ENCODE peak calls at places on chromosome 9, in seven cellular contexts. Y is heart left ventricle, H is uterus, G is Peyer's patch, U is testis, M is ovary, Q is K562. E is an unnamed sample. For H3K4me1, the result is how much of the 10 kb centered on the place peaks cover.

GRCh38 chr9:12878342-12878978 is 103.6 kb downstream of the LURAP1L start:
- DNase-seq in Y (no peak), H (no peak), G (no peak), U (no peak), M (no peak), Q (no peak), E (no peak)

GRCh38 chr9:32378496-32378895 is 5.9 kb upstream of the ACO1 start:
- DNase-seq in Y (no peak), H (peak), G (peak), U (peak), M (no peak), Q (peak), E (peak)

GRCh38 chr9:22043928-22044327 is 34.8 kb upstream of the CDKN2B start:
- DNase-seq in Y (no peak), H (no peak), G (no peak), U (no peak), M (no peak), Q (no peak), E (no peak)

GRCh38 chr9:124934290-124934689 is 6.6 kb downstream of the GOLGA1 start:
- DNase-seq in Y (no peak), H (no peak), G (no peak), U (no peak), M (no peak), Q (no peak), E (no peak)

GRCh38 chr9:13267743-13268142 is 11.7 kb downstream of the MPDZ start:
- DNase-seq in Y (no peak), H (no peak), G (no peak), U (no peak), M (no peak), Q (peak), E (no peak)

GRCh38 chr9:91929331-91929730 is 20.7 kb downstream of the ROR2 start:
- DNase-seq in Y (no peak), H (peak), G (no peak), U (no peak), M (peak), Q (no peak), E (no peak)

GRCh38 chr9:78866228-78867132 is 569.6 kb downstream of the PSAT1 start:
- DNase-seq in Y (no peak), H (no peak), G (no peak), U (no peak), M (no peak), Q (no peak), E (no peak)

GRCh38 chr9:130539473-130540223 is 39.7 kb upstream of the FUBP3 start:
- DNase-seq in Y (peak), H (peak), G (no peak), U (no peak), M (no peak), Q (no peak), E (no peak)

GRCh38 chr9:751137-752051 is 90.1 kb upstream of the DMRT1 start:
- DNase-seq in Y (no peak), H (no peak), G (no peak), U (no peak), M (no peak), Q (no peak), E (no peak)

GRCh38 chr9:27108981-27109541 is at the start of gene TEK:
- DNase-seq in Y (no peak), H (no peak), G (no peak), U (no peak), M (no peak), Q (no peak), E (no peak)

GRCh38 chr9:132183134-132183533 is 21.3 kb downstream of the NTNG2 start:
- DNase-seq in Y (peak), H (no peak), G (no peak), U (no peak), M (no peak), Q (no peak), E (peak)

GRCh38 chr9:119689879-119690278 is 320.6 kb upstream of the BRINP1 start:
- DNase-seq in Y (no peak), H (no peak), G (no peak), U (no peak), M (no peak), Q (no peak), E (no peak)

GRCh38 chr9:134059661-134060395 is 8.0 kb downstream of the BRD3 start:
- DNase-seq in Y (no peak), H (no peak), G (peak), U (peak), M (no peak), Q (no peak), E (peak)

GRCh38 chr9:24036459-24036858 is 210.4 kb upstream of the ELAVL2 start:
- DNase-seq in Y (no peak), H (no peak), G (no peak), U (no peak), M (no peak), Q (no peak), E (no peak)

GRCh38 chr9:83937861-83938455 is 16.7 kb upstream of the KIF27 start:
- DNase-seq in Y (no peak), H (no peak), G (no peak), U (no peak), M (no peak), Q (peak), E (no peak)

GRCh38 chr9:37466037-37466709 is 923 bp upstream of the ZBTB5 start:
- DNase-seq in Y (peak), H (peak), G (peak), U (peak), M (peak), Q (peak), E (peak)

GRCh38 chr9:96655198-96655851 is at the start of gene PRXL2C:
- DNase-seq in Y (peak), H (peak), G (peak), U (peak), M (peak), Q (peak), E (peak)

GRCh38 chr9:6845128-6845826 is 87.5 kb downstream of the KDM4C start:
- DNase-seq in Y (no peak), H (no peak), G (no peak), U (no peak), M (no peak), Q (no peak), E (no peak)

GRCh38 chr9:38746303-38746702 is 26.4 kb upstream of the FAM240B start:
- DNase-seq in Y (no peak), H (no peak), G (no peak), U (no peak), M (no peak), Q (no peak), E (no peak)

GRCh38 chr9:89807101-89807395 is 202.2 kb downstream of the GADD45G start:
- DNase-seq in Y (no peak), H (no peak), G (no peak), U (peak), M (no peak), Q (no peak), E (no peak)

GRCh38 chr9:130682490-130683121 is 11.0 kb upstream of the EXOSC2 start:
- DNase-seq in Y (peak), H (peak), G (peak), U (peak), M (peak), Q (peak), E (peak)

GRCh38 chr9:130396581-130396980 is 48.2 kb upstream of the ASS1 start:
- DNase-seq in Y (no peak), H (no peak), G (no peak), U (no peak), M (no peak), Q (peak), E (no peak)

GRCh38 chr9:133955821-133956411 is 36.2 kb downstream of the VAV2 start:
- DNase-seq in Y (no peak), H (no peak), G (peak), U (no peak), M (peak), Q (no peak), E (no peak)

GRCh38 chr9:91572811-91573210 is 149.2 kb upstream of the NFIL3 start:
- DNase-seq in Y (no peak), H (no peak), G (no peak), U (no peak), M (no peak), Q (no peak), E (no peak)

GRCh38 chr9:88974641-88975040 is 16.6 kb upstream of the S1PR3 start:
- DNase-seq in Y (no peak), H (no peak), G (no peak), U (peak), M (no peak), Q (no peak), E (no peak)

GRCh38 chr9:5879419-5880181 is 11.1 kb upstream of the MLANA start:
- DNase-seq in Y (no peak), H (no peak), G (no peak), U (no peak), M (no peak), Q (peak), E (no peak)

GRCh38 chr9:80571953-80572352 is 1000.2 kb downstream of the TLE4 start:
- DNase-seq in Y (no peak), H (no peak), G (no peak), U (no peak), M (no peak), Q (no peak), E (no peak)

GRCh38 chr9:92564479-92564878 is 28.7 kb upstream of the ECM2 start:
- DNase-seq in Y (no peak), H (no peak), G (no peak), U (no peak), M (no peak), Q (no peak), E (no peak)

GRCh38 chr9:101414839-101415238 is 16.2 kb downstream of the ZNF189 start:
- DNase-seq in Y (no peak), H (no peak), G (no peak), U (no peak), M (no peak), Q (no peak), E (no peak)

GRCh38 chr9:108815156-108815555 is 40.6 kb downstream of the ACTL7B start:
- DNase-seq in Y (no peak), H (no peak), G (no peak), U (no peak), M (no peak), Q (no peak), E (no peak)

GRCh38 chr9:3824062-3824461 is 298.3 kb upstream of the RFX3 start:
- DNase-seq in Y (no peak), H (no peak), G (no peak), U (no peak), M (no peak), Q (no peak), E (no peak)

GRCh38 chr9:77827104-77827784 is 179.1 kb upstream of the GNA14 start:
- DNase-seq in Y (no peak), H (no peak), G (no peak), U (no peak), M (no peak), Q (peak), E (no peak)

GRCh38 chr9:84819446-84819845 is 149.9 kb downstream of the NTRK2 start:
- DNase-seq in Y (no peak), H (no peak), G (no peak), U (no peak), M (no peak), Q (peak), E (no peak)

GRCh38 chr9:100697339-100697738 is 119.5 kb downstream of the CAVIN4 start:
- DNase-seq in Y (no peak), H (no peak), G (no peak), U (no peak), M (no peak), Q (no peak), E (no peak)

GRCh38 chr9:4497855-4498254 is 7.6 kb downstream of the SLC1A1 start:
- DNase-seq in Y (no peak), H (no peak), G (no peak), U (no peak), M (no peak), Q (no peak), E (no peak)

GRCh38 chr9:6628714-6629113 is 16.8 kb downstream of the GLDC start:
- DNase-seq in Y (no peak), H (no peak), G (no peak), U (no peak), M (no peak), Q (no peak), E (no peak)

GRCh38 chr9:33939924-33940874 is 108.5 kb downstream of the UBAP2 start:
- DNase-seq in Y (no peak), H (no peak), G (no peak), U (peak), M (no peak), Q (no peak), E (no peak)

GRCh38 chr9:130936285-130937117 is 2.5 kb downstream of the FIBCD1 start:
- DNase-seq in Y (peak), H (no peak), G (no peak), U (peak), M (peak), Q (no peak), E (no peak)

GRCh38 chr9:125536184-125537152 is 170.5 kb downstream of the MAPKAP1 start:
- DNase-seq in Y (no peak), H (no peak), G (no peak), U (no peak), M (no peak), Q (no peak), E (no peak)

GRCh38 chr9:120878188-120879130 is 1.5 kb upstream of the PHF19 start:
- DNase-seq in Y (no peak), H (no peak), G (no peak), U (no peak), M (peak), Q (peak), E (no peak)

DNA sequence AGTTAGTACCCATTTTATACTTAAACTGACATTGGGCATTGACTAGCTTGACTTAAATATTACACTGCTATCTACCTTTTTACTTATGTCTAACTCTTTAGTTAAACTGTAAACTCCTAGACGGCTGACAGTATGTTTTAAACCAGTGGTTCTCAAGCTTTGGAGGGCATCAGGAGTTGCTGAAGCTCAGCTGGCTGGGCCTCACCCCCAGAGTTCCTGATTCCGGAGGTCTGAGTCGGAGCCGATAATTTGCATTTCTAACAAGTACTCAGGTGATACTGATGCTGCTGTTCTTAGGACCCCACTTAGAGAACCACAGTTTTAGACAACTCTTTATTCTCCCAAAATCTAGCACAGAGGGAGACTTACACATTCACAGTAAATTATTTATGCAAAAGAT is 63.3 kb upstream of the PCA3 start:
- DNase-seq in Y (no peak), H (no peak), G (no peak), U (no peak), M (no peak), Q (no peak), E (no peak)
- H3K4me1 ChIP-seq in Y (under half), H (under half), G (under half), U (under half), M (under half), Q (under half), E (under half)

GRCh38 chr9:135284386-135285134 is 195.0 kb upstream of the PPP1R26 start:
- DNase-seq in Y (no peak), H (no peak), G (no peak), U (no peak), M (no peak), Q (no peak), E (no peak)
- TF ChIP-seq POLR2A in Y (no peak), H (no peak), G (no peak), U (no peak), M (no peak), Q (no peak), E (no peak)

GRCh38 chr9:135068776-135069415 is 18.6 kb upstream of the OLFM1 start:
- DNase-seq in Y (no peak), H (no peak), G (no peak), U (no peak), M (no peak), Q (no peak), E (no peak)
- H3K4me1 ChIP-seq in Y (under half), H (under half), G (under half), U (under half), M (under half), Q (under half), E (under half)

GRCh38 chr9:74952281-74953151 is at the start of gene C9orf40:
- DNase-seq in Y (peak), H (peak), G (peak), U (peak), M (peak), Q (peak), E (peak)
- TF ChIP-seq POLR2A in Y (no peak), H (no peak), G (peak), U (no peak), M (peak), Q (peak), E (peak)

DNA sequence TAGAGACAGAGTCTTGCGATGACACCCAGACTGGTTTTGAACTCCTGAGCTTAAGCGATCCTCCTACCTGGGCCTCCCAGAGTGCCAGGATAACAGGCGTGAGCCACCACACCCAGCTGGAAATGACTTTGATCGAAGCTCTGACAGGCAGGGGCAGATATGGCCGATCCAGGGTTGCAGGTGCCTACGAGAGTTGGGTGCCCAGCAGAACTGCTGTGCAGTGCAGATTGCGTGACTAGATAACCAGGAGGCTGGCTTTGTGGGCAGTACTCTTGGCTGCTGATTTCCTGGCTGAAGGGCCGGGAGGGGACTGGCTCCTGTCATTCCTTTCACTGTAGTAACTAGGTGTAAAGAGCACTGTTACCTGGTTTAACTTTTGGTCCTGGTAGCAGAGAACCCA is 11.8 kb downstream of the TBC1D13 start:
- DNase-seq in Y (no peak), H (no peak), G (no peak), U (no peak), M (no peak), Q (no peak), E (no peak)
- H3K4me1 ChIP-seq in Y (under half), H (under half), G (under half), U (under half), M (under half), Q (under half), E (under half)

GRCh38 chr9:127980706-127981558 is at the start of gene EEIG1:
- DNase-seq in Y (peak), H (peak), G (peak), U (peak), M (peak), Q (peak), E (peak)
- TF ChIP-seq POLR2A in Y (peak), H (peak), G (peak), U (no peak), M (peak), Q (peak), E (peak)

GRCh38 chr9:114270120-114270975 is 52.5 kb upstream of the ORM1 start:
- DNase-seq in Y (no peak), H (no peak), G (no peak), U (no peak), M (no peak), Q (no peak), E (no peak)
- H3K4me1 ChIP-seq in Y (under half), H (under half), G (under half), U (under half), M (under half), Q (under half), E (under half)

DNA sequence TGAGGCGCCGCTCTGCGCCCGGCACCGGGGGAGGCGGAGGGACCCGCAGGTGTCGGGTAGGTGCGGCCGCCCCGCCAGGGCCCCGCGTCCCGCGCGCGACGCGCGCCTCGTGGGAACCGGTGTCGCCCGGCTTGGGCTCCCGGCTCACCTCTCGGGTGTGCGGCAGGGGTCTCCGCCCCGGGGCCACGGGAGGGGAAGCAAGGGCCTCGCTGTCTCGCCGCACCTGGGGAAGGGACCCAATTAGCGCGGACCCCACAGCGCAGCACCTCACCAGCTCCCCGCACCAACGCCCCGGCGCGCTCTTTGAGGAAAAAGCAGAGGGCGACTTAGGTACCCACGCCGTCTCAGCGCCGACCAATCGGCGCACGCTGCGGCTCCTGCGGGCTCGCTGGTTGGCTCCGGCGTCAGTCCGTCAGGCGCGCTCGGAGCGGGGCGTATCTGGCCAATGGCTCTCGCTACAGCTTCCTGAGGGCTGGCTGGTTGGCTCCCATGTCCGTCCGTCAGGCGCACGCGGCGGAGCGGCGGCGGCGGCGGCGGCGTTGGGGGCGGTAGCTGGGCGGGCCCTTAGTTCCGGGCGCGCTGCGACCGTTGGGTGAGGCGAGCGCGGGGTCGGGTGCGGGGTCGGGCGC is at the start of gene TRAF2:
- DNase-seq in Y (peak), H (peak), G (peak), U (peak), M (peak), Q (peak), E (peak)
- TF ChIP-seq POLR2A in Y (no peak), H (peak), G (peak), U (no peak), M (no peak), Q (peak), E (peak)